ENCODE peak calls at places on chromosomes 1 and 21, in four cellular contexts. G is mesendoderm, B is IMR-90, P is neuronal stem cell. C is an unnamed sample.

GRCh38 chr1:202281316-202282016 is 60.3 kb downstream of the UBE2T start:
- DNase-seq in P (no peak), G (peak; percentile 15), B (peak; percentile 81), C (peak; percentile 51)

GRCh38 chr1:3858231-3858981 is 1.1 kb downstream of the DFFB start:
- DNase-seq in B (peak; percentile 36), G (peak; percentile 34), P (no peak), C (peak; percentile 22)

GRCh38 chr1:115650961-115651360 is 9.2 kb downstream of the VANGL1 start:
- DNase-seq in B (no peak), P (no peak), G (peak; percentile 78), C (no peak)

GRCh38 chr21:39020751-39021474 is 162.3 kb downstream of the PSMG1 start:
- DNase-seq in P (no peak), G (peak; percentile 86), B (peak; percentile 74), C (peak; percentile 76)

GRCh38 chr1:2494323-2494693 is 18.2 kb downstream of the PLCH2 start:
- DNase-seq in G (no peak), B (peak; percentile 45), P (no peak), C (peak; percentile 55)

GRCh38 chr1:21511579-21512522 is 2.6 kb downstream of the ALPL start:
- DNase-seq in B (peak; percentile 96), P (no peak), G (peak; percentile 61), C (peak; percentile 94)

GRCh38 chr1:167043752-167044488 is 46.3 kb downstream of the GPA33 start:
- DNase-seq in P (no peak), G (peak; percentile 29), B (peak; percentile 4), C (peak; percentile 4)

GRCh38 chr1:240413732-240414131 is 198.2 kb downstream of the GREM2 start:
- DNase-seq in P (no peak), B (no peak), G (no peak), C (no peak)

GRCh38 chr1:30302808-30303310 is 420.5 kb downstream of the MATN1 start:
- DNase-seq in G (no peak), B (no peak), P (no peak), C (no peak)

GRCh38 chr1:84174051-84174556 is 30.0 kb downstream of the PRKACB start:
- DNase-seq in P (peak; percentile 3), B (peak; percentile 65), G (peak; percentile 92), C (peak; percentile 45)

GRCh38 chr1:163766537-163766936 is 444.8 kb downstream of the NUF2 start:
- DNase-seq in P (no peak), G (no peak), B (no peak), C (no peak)

GRCh38 chr21:35206141-35207125 is 157.3 kb upstream of the RUNX1 start:
- DNase-seq in P (no peak), B (peak; percentile 32), G (peak; percentile 33), C (no peak)

GRCh38 chr1:208681878-208682663 is 437.9 kb upstream of the PLXNA2 start:
- DNase-seq in B (no peak), G (no peak), P (no peak), C (peak; percentile 2)

GRCh38 chr1:183569141-183569540 is 21.1 kb downstream of the NCF2 start:
- DNase-seq in B (peak; percentile 61), G (peak; percentile 74), P (no peak), C (no peak)

GRCh38 chr1:183571678-183572268 is 18.5 kb downstream of the NCF2 start:
- DNase-seq in B (peak; percentile 16), G (no peak), P (no peak), C (no peak)

GRCh38 chr1:183570451-183570850 is 19.8 kb downstream of the NCF2 start:
- DNase-seq in G (no peak), B (no peak), P (no peak), C (no peak)

GRCh38 chr1:183568176-183569041 is 21.9 kb downstream of the NCF2 start:
- DNase-seq in G (peak; percentile 77), P (no peak), B (no peak), C (no peak)

DNA sequence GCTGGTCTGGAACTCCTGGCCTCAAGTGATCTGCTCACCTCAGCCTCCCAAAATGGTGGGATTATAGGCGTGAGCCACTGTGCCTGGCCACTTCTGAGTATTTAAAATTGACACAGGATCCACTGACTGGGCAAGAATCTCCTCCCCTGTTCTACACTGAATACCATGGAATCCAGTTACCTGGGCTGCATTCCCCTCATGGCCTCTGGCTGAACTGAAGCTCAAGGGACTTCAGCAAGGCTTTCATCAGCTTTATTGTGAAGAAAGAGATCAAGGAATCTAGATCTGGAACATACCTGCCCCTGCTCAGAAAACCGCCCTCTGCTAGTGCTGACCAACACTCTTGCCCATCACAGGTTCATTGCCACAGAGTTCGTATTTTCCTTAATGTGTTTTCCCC is 20.5 kb downstream of the NCF2 start:
- DNase-seq in B (no peak), G (no peak), P (no peak), C (no peak)
- H2AK5ac ChIP-seq in B (no peak overlapping the region), G (no peak overlapping the region), P (no peak overlapping the region), C (no peak overlapping the region)

GRCh38 chr1:180950321-180950720 is 37.6 kb downstream of the KIAA1614 start:
- DNase-seq in G (no peak), B (no peak), P (no peak), C (no peak)
- H2AK5ac ChIP-seq in G (no peak overlapping the region), B (no peak overlapping the region), P (no peak overlapping the region), C (no peak overlapping the region)

DNA sequence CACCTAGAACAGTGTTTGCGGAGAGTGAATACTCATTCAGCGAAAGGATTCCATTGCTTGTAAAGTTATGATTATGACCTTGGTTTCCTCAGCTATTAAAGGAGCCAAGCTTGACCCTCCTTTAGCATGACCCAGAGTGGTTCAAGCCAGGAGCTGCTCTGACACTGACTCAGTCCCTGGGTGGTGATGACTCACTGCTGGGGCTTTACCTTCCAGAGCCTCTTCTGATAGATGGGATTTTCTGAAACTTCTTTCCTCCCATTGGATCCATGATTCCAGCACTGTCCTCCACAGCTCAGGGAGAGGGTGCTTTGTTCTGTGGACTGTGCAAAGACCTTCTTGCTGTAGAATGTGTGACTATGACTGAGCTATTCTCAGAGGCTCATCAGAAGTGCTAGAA is 77.4 kb downstream of the S1PR1 start:
- DNase-seq in P (no peak), B (peak; percentile 62), G (peak; percentile 9), C (peak; percentile 44)
- H2AK5ac ChIP-seq in P (no peak overlapping the region), B (no peak overlapping the region), G (no peak overlapping the region), C (no peak overlapping the region)

DNA sequence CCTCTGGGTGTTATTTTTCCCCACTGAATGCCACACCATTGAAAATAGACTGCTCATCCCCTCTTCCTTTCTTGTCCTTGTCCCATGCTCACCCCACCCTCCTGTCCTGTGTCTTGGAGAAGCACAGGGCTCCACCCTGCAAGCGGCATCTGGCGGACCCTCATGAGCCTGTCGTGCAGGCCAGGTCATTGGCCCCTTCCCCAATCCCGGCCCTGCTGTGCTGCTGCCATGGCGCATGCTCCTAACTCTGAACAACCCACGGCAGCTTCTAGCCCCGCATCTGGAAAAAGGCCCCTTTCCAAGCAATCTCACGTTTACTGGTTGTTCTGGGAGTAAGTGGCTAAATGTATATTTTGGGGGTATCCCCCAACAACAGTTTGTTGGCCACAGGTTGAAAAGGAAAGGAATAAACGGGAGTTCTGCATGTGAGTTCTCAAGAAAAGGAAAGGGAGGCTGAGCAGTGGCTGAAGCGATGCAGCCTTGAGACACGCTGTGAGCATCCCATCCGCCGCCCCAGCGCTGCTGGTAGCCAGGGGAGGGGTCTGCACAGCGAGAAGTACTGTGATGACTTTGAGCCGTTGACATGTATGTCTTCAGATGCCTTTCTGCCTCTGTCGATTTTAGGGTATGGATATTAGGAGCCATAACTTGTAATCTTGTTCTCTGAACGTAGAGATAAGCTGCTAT is 16.3 kb downstream of the AGMAT start:
- DNase-seq in G (no peak), P (no peak), B (no peak), C (no peak)
- H2AK5ac ChIP-seq in G (no peak overlapping the region), P (no peak overlapping the region), B (no peak overlapping the region), C (no peak overlapping the region)

DNA sequence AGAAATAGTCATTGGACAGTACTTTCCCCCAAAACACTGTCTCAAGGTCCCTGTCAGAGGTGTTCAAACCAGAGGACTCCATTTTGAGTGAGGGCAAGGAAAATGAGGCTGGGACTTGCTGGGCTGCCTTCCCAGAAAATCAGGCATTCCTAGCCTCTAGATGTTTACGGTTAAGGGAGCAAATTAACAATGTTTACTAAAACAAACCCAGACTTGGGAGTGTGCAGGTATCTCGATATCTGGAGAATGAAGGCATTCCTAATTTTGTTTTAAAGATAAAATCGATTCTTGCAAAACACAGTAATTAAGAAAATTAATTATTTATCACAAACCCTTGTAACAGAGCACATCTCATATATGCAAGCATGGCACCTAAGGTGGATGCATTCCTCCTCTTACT is 48.9 kb upstream of the CITED4 start:
- DNase-seq in G (no peak), P (no peak), B (no peak), C (no peak)
- H2AK5ac ChIP-seq in G (no peak overlapping the region), P (no peak overlapping the region), B (no peak overlapping the region), C (no peak overlapping the region)

GRCh38 chr1:27574001-27574781 is 29.8 kb downstream of the AHDC1 start:
- DNase-seq in P (no peak), G (peak; percentile 59), B (no peak), C (no peak)
- H2AK5ac ChIP-seq in P (peak overlapping the region; percentile 91), G (peak overlapping the region; percentile 95), B (peak overlapping the region; percentile 41), C (peak overlapping the region; percentile 74)

GRCh38 chr1:156115514-156116374 is 1.2 kb downstream of the LMNA start:
- DNase-seq in G (peak; percentile 81), B (peak; percentile 65), P (no peak), C (peak; percentile 69)
- H2AK5ac ChIP-seq in G (no peak overlapping the region), B (peak overlapping the region; percentile 98), P (no peak overlapping the region), C (peak overlapping the region; percentile 56)

DNA sequence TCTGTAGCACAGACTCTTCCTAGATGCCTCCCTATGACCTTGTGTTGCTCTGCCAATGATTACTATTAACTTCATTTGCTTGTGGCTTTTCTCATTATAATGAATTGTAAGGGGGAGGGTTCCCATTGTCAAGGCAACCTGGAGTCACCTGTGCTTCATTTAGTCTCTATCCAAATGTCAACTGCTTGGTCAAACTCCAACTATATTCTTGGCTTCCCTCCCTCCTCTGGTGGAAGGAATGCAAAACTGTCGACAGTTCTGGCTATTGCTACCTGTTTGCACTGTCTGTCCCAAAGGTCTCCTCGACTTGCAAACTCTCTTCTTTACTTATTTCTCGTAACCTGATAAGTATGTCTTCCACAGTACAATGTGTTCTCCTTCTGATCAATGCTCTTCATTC is 100.3 kb downstream of the CACNA1E start:
- DNase-seq in G (peak; percentile 49), P (no peak), B (no peak), C (no peak)
- H2AK5ac ChIP-seq in G (no peak overlapping the region), P (no peak overlapping the region), B (no peak overlapping the region), C (no peak overlapping the region)